ENCODE peak calls at places on chromosomes 5 and 9, in four cellular contexts. I is K562, B is Peyer's patch, L is GM12891. V is an unnamed sample.
A peak's percentile ranks its signal among the peaks of the same experiment; 100 is the strongest.

GRCh38 chr5:24535646-24536045 is 109.1 kb downstream of the CDH10 start:
- DNase-seq in I (no peak), B (no peak), L (no peak), V (no peak)

GRCh38 chr9:76818271-76818670 is 54.0 kb downstream of the PCA3 start:
- DNase-seq in I (peak; percentile 10), B (peak; percentile 67), L (no peak), V (peak; percentile 37)

GRCh38 chr9:93081081-93081529 is 14.9 kb upstream of the CARD19 start:
- DNase-seq in I (no peak), B (peak; percentile 30), L (no peak), V (no peak)

GRCh38 chr9:111102793-111103474 is 64.7 kb upstream of the LPAR1 start:
- DNase-seq in I (no peak), B (no peak), L (no peak), V (no peak)

GRCh38 chr9:95757026-95757425 is 118.5 kb upstream of the ERCC6L2 start:
- DNase-seq in I (no peak), B (no peak), L (no peak), V (no peak)

GRCh38 chr5:81019748-81020147 is 59.6 kb downstream of the RASGRF2 start:
- DNase-seq in I (no peak), B (no peak), L (no peak), V (no peak)

GRCh38 chr9:71306134-71306533 is 184.7 kb upstream of the TRPM3 start:
- DNase-seq in I (no peak), B (no peak), L (no peak), V (no peak)

GRCh38 chr9:114718801-114719221 is 36.8 kb upstream of the TEX48 start:
- DNase-seq in I (peak; percentile 36), B (no peak), L (no peak), V (no peak)

GRCh38 chr9:74729129-74729710 is 158.5 kb downstream of the TRPM6 start:
- DNase-seq in I (no peak), B (no peak), L (no peak), V (no peak)

GRCh38 chr9:91037511-91038482 is 236.2 kb downstream of the SYK start:
- DNase-seq in I (no peak), B (peak; percentile 86), L (no peak), V (no peak)

GRCh38 chr5:122077451-122078115 is 476 bp downstream of the LOX start:
- DNase-seq in I (no peak), B (peak; percentile 55), L (peak; percentile 14), V (peak; percentile 45)

GRCh38 chr9:36037580-36038169 is 962 bp downstream of the RECK start:
- DNase-seq in I (no peak), B (no peak), L (no peak), V (peak; percentile 38)

GRCh38 chr5:164893071-164893470 is 1387.7 kb downstream of the MAT2B start:
- DNase-seq in I (no peak), B (no peak), L (no peak), V (no peak)

GRCh38 chr5:34657550-34657921 is 1.4 kb downstream of the RAI14 start:
- DNase-seq in I (no peak), B (no peak), L (no peak), V (no peak)

GRCh38 chr9:33469891-33470290 is 3.8 kb downstream of the NOL6 start:
- DNase-seq in I (no peak), B (no peak), L (no peak), V (no peak)

GRCh38 chr5:107864793-107865192 is 194.1 kb upstream of the EFNA5 start:
- DNase-seq in I (no peak), B (no peak), L (no peak), V (no peak)

GRCh38 chr5:138508958-138509357 is 34.1 kb downstream of the ETF1 start:
- DNase-seq in I (no peak), B (no peak), L (no peak), V (no peak)

GRCh38 chr9:14238518-14238917 is 75.4 kb downstream of the NFIB start:
- DNase-seq in I (no peak), B (no peak), L (no peak), V (no peak)

GRCh38 chr9:4828776-4829175 is 36.0 kb downstream of the RCL1 start:
- DNase-seq in I (peak; percentile 52), B (no peak), L (no peak), V (peak; percentile 82)

GRCh38 chr9:4435197-4435596 is 55.1 kb upstream of the SLC1A1 start:
- DNase-seq in I (no peak), B (no peak), L (no peak), V (no peak)

GRCh38 chr9:129746092-129746760 is 6.6 kb downstream of the PTGES start:
- DNase-seq in I (no peak), B (no peak), L (no peak), V (no peak)

GRCh38 chr5:140261403-140262171 is 41.3 kb downstream of the PFDN1 start:
- DNase-seq in I (peak; percentile 84), B (peak; percentile 74), L (no peak), V (peak; percentile 46)

GRCh38 chr9:88387035-88387732 is 1.1 kb upstream of the SPIN1 start:
- DNase-seq in I (peak; percentile 38), B (peak; percentile 83), L (no peak), V (peak; percentile 47)

GRCh38 chr9:88388203-88388885 is at the start of gene SPIN1:
- DNase-seq in I (peak; percentile 77), B (peak; percentile 93), L (peak; percentile 90), V (peak; percentile 83)

GRCh38 chr9:88387733-88388202 is 476 bp upstream of the SPIN1 start:
- DNase-seq in I (peak; percentile 36), B (peak; percentile 85), L (no peak), V (no peak)

GRCh38 chr9:88390371-88390990 is 2.2 kb downstream of the SPIN1 start:
- DNase-seq in I (no peak), B (no peak), L (no peak), V (no peak)

GRCh38 chr9:88388886-88389617 is 808 bp downstream of the SPIN1 start:
- DNase-seq in I (peak; percentile 68), B (peak; percentile 75), L (peak; percentile 34), V (peak; percentile 71)
- TF ChIP-seq POLR2A in I (no peak), B (no peak), L (peak; percentile 30), V (no peak)

GRCh38 chr5:83312672-83313071 is 158.9 kb upstream of the VCAN start:
- DNase-seq in I (no peak), B (no peak), L (no peak), V (no peak)

DNA sequence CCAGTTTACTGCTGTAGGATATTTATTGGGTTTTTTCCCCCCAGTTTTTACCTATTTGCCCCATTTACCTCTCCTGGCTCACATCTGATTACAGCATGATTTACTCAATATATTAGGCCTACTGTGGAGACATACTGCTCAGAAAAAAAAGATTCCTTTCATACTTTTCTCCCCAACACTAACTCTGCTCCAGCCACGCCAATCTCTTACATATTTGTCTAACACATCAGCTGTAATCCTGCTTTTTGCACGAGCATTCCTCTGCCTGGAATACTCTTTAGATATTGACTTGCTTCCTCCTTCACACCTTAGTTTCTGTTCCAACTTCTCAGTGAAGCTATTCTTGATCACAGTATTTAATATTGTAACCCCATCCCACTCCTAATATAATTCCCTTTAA is 158.1 kb upstream of the VCAN start:
- DNase-seq in I (no peak), B (no peak), L (no peak), V (no peak)
- TF ChIP-seq POLR2A in I (no peak), B (no peak), L (no peak), V (no peak)

GRCh38 chr5:91367908-91368648 is 15.0 kb downstream of the ARRDC3 start:
- DNase-seq in I (no peak), B (no peak), L (no peak), V (peak; percentile 20)
- TF ChIP-seq POLR2A in I (peak; percentile 72), B (no peak), L (no peak), V (no peak)

DNA sequence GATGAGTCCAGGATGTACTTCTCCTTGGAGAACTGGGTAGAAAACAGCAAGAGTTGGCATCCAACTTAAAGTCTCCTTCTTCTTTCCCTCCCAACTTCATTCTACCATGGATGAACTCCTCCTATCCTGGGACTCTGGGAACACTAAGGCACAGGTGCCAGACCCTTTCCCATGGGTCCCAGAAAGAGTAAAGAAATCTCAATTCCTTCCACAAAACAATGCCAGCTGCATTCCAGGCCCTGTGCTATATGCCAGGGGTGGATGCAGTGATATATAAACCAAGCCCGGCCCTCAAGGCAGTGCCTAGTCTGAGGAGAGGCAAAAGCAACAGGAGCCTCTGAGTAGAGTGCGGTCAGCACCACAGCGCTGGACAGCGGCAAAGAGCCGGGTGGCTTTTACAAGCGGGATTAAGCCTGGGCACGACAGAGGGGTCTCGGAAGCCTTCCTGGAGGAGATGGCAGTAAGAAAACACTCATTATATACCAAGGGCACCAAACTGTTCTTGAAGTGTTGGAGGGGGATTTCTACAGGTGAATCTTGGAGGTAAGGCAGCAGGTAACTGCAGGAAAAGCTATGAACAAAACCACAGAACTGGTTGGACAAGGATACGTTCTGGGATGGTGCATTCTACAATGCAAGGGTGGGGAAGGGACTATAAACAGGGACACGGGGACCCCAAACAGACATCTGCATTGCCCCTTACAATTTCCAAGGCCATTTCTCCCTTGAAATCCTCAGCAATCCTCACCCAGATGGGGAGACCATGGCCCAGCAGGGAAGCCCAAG is 16.4 kb upstream of the TOR2A start:
- DNase-seq in I (peak; percentile 51), B (no peak), L (no peak), V (peak; percentile 21)
- TF ChIP-seq POLR2A in I (no peak), B (no peak), L (no peak), V (no peak)